ENCODE peak calls at places on chromosomes 12 and 14, in four cellular contexts. R is K562, T is H1, H is GM12878. C is an unnamed sample.

GRCh38 chr12:47346251-47347019 is 266.7 kb upstream of the AMIGO2 start:
- DNase-seq in H (no peak), R (no peak), T (no peak), C (no peak)

GRCh38 chr14:64806862-64807495 is 72.7 kb downstream of the SPTB start:
- DNase-seq in T (no peak), R (no peak), H (no peak), C (no peak)

GRCh38 chr14:106657460-106657859 is 1131.1 kb downstream of the TMEM121 start:
- DNase-seq in R (no peak), H (no peak), T (no peak), C (no peak)

GRCh38 chr12:15751741-15752140 is 37.4 kb downstream of the EPS8 start:
- DNase-seq in R (no peak), T (no peak), H (no peak), C (no peak)

GRCh38 chr14:58298880-58299664 is 717 bp downstream of the ARID4A start:
- DNase-seq in T (no peak), R (peak; percentile 31), H (no peak), C (no peak)

GRCh38 chr14:96888593-96888992 is 91.4 kb downstream of the VRK1 start:
- DNase-seq in H (no peak), R (peak; percentile 48), T (no peak), C (no peak)

GRCh38 chr14:90695997-90696681 is 120.1 kb downstream of the TTC7B start:
- DNase-seq in H (no peak), R (no peak), T (no peak), C (no peak)

GRCh38 chr12:124653169-124653931 is 85.9 kb upstream of the NCOR2 start:
- DNase-seq in H (no peak), R (peak; percentile 30), T (no peak), C (no peak)

GRCh38 chr12:131213896-131214442 is 260.3 kb downstream of the ADGRD1 start:
- DNase-seq in R (no peak), H (no peak), T (no peak), C (no peak)

GRCh38 chr14:21768116-21768874 is 94.7 kb upstream of the OR4E1 start:
- DNase-seq in R (peak; percentile 30), H (peak; percentile 5), T (no peak), C (peak; percentile 32)

GRCh38 chr14:100017578-100017977 is 47.6 kb upstream of the EVL start:
- DNase-seq in T (no peak), R (no peak), H (no peak), C (no peak)

GRCh38 chr12:75364918-75365317 is 26.0 kb upstream of the GLIPR1L2 start:
- DNase-seq in R (no peak), H (no peak), T (no peak), C (no peak)

GRCh38 chr14:95523051-95523817 is 6.8 kb upstream of the SYNE3 start:
- DNase-seq in H (no peak), R (peak; percentile 65), T (no peak), C (no peak)

GRCh38 chr12:56836800-56837663 is 73.9 kb downstream of the HSD17B6 start:
- DNase-seq in T (no peak), H (no peak), R (peak; percentile 41), C (no peak)

GRCh38 chr12:27176765-27177164 is 67.3 kb upstream of the STK38L start:
- DNase-seq in T (no peak), H (no peak), R (no peak), C (no peak)

GRCh38 chr14:67395876-67396189 is 16.1 kb downstream of the PLEK2 start:
- DNase-seq in T (no peak), R (no peak), H (no peak), C (no peak)

GRCh38 chr12:129660961-129661360 is 242.9 kb downstream of the TMEM132D start:
- DNase-seq in T (no peak), R (peak; percentile 13), H (no peak), C (no peak)

DNA sequence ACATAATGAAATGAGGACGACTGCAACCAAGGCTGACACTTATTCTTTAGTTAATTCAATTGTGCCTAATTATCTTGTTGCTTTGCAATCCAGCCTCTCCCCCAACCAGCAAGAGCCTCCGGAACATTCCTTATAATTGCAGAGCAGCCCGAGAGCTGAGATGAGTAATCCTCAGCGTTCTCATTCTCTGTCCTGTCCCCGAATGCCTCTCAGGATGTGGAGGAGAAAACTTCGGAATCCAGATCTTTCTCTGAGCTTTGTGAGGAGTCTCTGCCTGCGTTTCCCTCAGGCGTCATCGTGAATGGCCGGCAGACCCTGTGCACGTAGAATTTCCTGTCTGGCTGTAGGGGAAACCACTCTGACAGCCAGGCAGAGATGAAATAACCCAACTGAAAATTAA is 160.5 kb upstream of the DIO3 start:
- DNase-seq in T (no peak), R (no peak), H (no peak), C (no peak)
- TF ChIP-seq POLR2AphosphoS5 in T (no peak), R (no peak), H (no peak), C (no peak)

GRCh38 chr12:132320767-132321211 is 8.6 kb downstream of the GALNT9 start:
- DNase-seq in T (no peak), H (no peak), R (no peak), C (no peak)
- TF ChIP-seq SP1 in T (no peak), H (no peak), R (no peak), C (no peak)

DNA sequence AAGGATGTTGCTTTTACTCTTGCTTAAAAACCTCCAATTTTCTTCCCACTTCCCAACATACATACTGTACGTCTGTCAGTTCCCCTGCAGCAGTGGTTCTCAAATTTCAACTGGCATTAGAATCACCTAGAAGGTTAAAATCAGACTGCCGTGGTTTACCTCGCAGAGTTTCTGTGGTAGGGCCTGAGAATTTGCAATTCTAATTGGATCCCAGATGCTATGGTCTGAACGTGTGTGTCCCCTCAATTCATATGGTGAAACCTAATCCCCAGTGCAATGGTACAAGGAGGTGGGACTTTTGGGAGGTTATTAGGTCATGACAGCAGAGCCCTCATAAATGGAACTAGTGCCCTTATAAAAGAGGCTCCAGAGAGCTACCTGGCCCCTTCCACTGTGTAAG is 226.9 kb downstream of the CRADD start:
- DNase-seq in H (no peak), T (no peak), R (no peak), C (no peak)
- TF ChIP-seq EGR1 in H (no peak), T (no peak), R (no peak), C (no peak)

GRCh38 chr12:6372403-6373003 is 2.9 kb downstream of the SCNN1A start:
- DNase-seq in H (no peak), R (no peak), T (no peak), C (peak; percentile 90)
- TF ChIP-seq POLR2AphosphoS5 in H (no peak), R (no peak), T (no peak), C (no peak)

DNA sequence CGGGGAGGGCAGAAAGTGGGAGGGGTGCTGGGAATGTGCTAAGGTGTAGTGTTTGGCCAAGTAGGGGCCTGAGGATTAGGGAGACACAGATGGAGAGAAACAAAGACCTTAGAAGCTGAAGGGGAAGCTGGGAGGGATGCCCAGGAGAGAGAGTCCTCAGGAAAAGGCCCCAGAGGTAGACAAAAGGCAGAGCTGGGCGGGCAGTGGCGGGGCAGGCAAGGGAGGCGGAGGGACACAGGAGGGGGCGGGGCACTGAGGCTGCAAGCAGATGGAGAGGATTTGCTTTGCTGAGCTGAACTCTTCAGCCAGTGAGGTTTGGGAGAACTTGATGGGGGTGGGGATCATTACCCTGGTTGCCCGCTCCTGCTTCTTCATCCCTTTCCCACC is 2.8 kb downstream of the PTMS start:
- DNase-seq in T (no peak), H (no peak), R (peak; percentile 57), C (no peak)
- TF ChIP-seq SP1 in T (no peak), H (no peak), R (no peak), C (no peak)

GRCh38 chr12:14510574-14510973 is 57.1 kb downstream of the PLBD1 start:
- DNase-seq in T (no peak), H (no peak), R (no peak), C (no peak)

DNA sequence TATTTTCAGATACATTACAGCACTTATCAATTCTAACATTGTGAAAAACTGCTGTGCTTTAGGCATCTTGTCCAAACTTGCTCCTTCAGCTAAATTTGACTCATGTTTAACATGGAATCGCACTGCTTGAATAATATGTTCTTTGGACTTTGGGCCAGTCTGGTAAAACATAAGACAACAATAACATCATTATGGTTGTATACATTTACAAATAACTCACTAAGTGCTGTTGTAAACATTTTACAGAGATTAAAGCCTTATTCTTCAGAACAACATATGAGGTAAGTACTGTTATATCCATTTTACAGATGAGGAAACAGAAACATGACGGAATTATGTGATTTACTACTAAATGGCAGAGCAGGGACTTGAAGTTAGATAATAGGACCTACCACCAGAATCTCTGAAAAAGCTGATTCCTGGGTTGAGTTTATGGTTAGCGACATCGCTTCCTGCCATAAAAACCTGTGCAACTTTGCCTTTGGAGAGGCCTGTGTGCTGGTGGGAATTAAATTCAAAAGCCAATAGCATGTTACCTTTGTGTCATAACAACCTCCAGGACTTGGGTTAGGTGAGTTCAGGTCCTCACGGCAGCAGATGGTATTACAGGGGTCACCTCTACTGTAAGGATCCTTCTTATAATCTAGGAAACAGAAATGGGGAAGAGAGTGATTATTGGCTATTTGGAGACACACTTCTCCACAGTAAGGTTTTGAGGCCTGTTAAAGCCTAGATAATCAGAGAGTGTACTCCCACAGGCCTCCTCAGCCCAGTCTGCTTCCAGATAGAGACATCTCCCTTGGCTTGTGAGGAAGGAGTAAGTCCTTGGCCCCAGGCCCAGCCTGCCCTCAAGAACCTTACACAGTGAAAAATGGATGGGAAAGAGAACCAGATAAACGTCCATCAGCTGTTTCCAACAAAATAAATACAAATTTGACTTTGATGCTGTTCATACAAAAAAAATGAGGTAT is 61.8 kb downstream of the PLBD1 start:
- DNase-seq in H (no peak), R (peak; percentile 21), T (no peak), C (no peak)
- TF ChIP-seq EGR1 in H (no peak), R (no peak), T (no peak), C (no peak)

GRCh38 chr12:112374166-112374740 is 8.0 kb downstream of the HECTD4 start:
- DNase-seq in H (no peak), T (no peak), R (no peak), C (no peak)

GRCh38 chr12:112370868-112371510 is 11.2 kb downstream of the HECTD4 start:
- DNase-seq in H (no peak), T (no peak), R (no peak), C (no peak)

GRCh38 chr12:112380663-112381420 is 1.4 kb downstream of the HECTD4 start:
- DNase-seq in T (no peak), R (peak; percentile 23), H (no peak), C (no peak)

GRCh38 chr12:112370156-112370555 is 12.1 kb downstream of the HECTD4 start:
- DNase-seq in H (no peak), T (no peak), R (no peak), C (no peak)

DNA sequence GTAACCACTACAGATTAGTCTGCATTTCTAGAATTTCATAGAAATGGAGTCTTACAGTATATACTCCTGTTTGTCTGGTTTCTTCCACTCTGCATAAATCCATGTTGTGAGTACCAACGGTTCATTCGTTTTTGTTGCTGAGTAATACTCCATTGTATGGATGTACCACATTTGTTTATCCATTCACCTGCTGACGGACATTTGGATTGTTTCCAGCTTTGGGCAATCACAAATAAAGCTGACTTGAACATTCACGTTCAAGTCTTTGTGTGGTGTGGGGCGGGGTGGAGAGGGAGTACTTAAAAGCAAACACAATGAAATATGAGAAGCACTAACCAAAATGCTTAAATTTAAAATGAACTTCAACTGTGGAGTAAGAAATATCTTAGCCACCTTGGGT is 7.1 kb downstream of the HECTD4 start:
- DNase-seq in H (no peak), R (peak; percentile 52), T (no peak), C (no peak)
- TF ChIP-seq POLR2AphosphoS5 in H (no peak), R (no peak), T (no peak), C (no peak)

GRCh38 chr12:80684077-80684495 is 23.3 kb upstream of the MYF6 start:
- DNase-seq in H (no peak), T (peak; percentile 61), R (no peak), C (no peak)
- TF ChIP-seq SP1 in H (no peak), T (peak; percentile 69), R (no peak), C (no peak)

C was measured in HCT116.